ENCODE peak calls at places on chromosomes 3 and 15, in ten cellular contexts. Y is thoracic aorta, B is omental fat pad, S is breast epithelium, P is T-helper 2 cell, C is small intestine, I is NCI-H774, M is IMR-90, G is ELR, E is non-pigmented ciliary epithelial cell. K is an unnamed sample.

GRCh38 chr15:66738116-66738515 is 36.1 kb downstream of the SMAD6 start:
- DNase-seq in C (no peak), B (no peak), P (no peak), I (no peak), Y (no peak), M (no peak), G (no peak), S (no peak), E (no peak), K (no peak)

GRCh38 chr15:36612063-36612788 is 32.8 kb downstream of the CDIN1 start:
- DNase-seq in B (no peak), M (peak), C (peak), P (no peak), S (no peak), E (peak), I (no peak), Y (no peak), G (peak), K (no peak)

GRCh38 chr3:140091143-140091542 is 156.2 kb downstream of the CLSTN2 start:
- DNase-seq in B (no peak), Y (no peak), E (peak), S (no peak), P (no peak), M (no peak), I (no peak), G (no peak), C (no peak), K (peak)

GRCh38 chr3:46097691-46098241 is 70.5 kb upstream of the XCR1 start:
- DNase-seq in B (no peak), I (no peak), M (peak), S (no peak), C (peak), Y (no peak), G (peak), E (no peak), P (peak), K (no peak)

GRCh38 chr15:37973856-37974255 is 39.4 kb downstream of the TMCO5A start:
- DNase-seq in G (peak), P (no peak), I (no peak), Y (no peak), E (no peak), M (peak), S (no peak), C (no peak), B (no peak), K (no peak)

GRCh38 chr3:9928158-9928557 is 5.5 kb upstream of the CRELD1 start:
- DNase-seq in S (no peak), Y (no peak), P (no peak), M (no peak), G (no peak), C (no peak), E (no peak), I (no peak), B (no peak), K (no peak)

GRCh38 chr15:88747626-88748025 is 55.6 kb upstream of the ACAN start:
- DNase-seq in E (no peak), B (no peak), G (no peak), S (no peak), M (no peak), I (no peak), P (no peak), C (no peak), Y (no peak), K (no peak)

GRCh38 chr15:76196949-76197315 is 114.3 kb downstream of the ETFA start:
- DNase-seq in M (no peak), I (no peak), C (no peak), B (no peak), S (peak), P (no peak), E (no peak), G (no peak), Y (no peak), K (no peak)

GRCh38 chr3:66099541-66100065 is 60.9 kb upstream of the MAGI1 start:
- DNase-seq in M (no peak), S (no peak), E (no peak), I (no peak), Y (no peak), B (no peak), P (no peak), C (no peak), G (no peak), K (no peak)

GRCh38 chr3:196163687-196164493 is 47.3 kb downstream of the ZDHHC19 start:
- DNase-seq in Y (no peak), P (no peak), C (peak), I (no peak), E (no peak), S (no peak), B (no peak), G (no peak), M (no peak), K (no peak)

GRCh38 chr3:115691964-115692363 is 68.7 kb downstream of the GAP43 start:
- DNase-seq in E (no peak), G (no peak), S (no peak), C (no peak), M (no peak), I (no peak), Y (no peak), P (no peak), B (no peak), K (no peak)

GRCh38 chr15:67521770-67522568 is 1.0 kb downstream of the C15orf61 start:
- DNase-seq in Y (no peak), G (peak), I (no peak), E (no peak), C (peak), M (peak), B (no peak), S (no peak), P (peak), K (no peak)

GRCh38 chr3:157532529-157533297 is 29.5 kb upstream of the VEPH1 start:
- DNase-seq in P (peak), C (peak), Y (no peak), G (peak), B (no peak), E (peak), I (peak), S (no peak), M (peak), K (peak)

GRCh38 chr3:124770341-124771082 is 40.3 kb downstream of the UMPS start:
- DNase-seq in M (no peak), C (no peak), P (no peak), S (no peak), Y (no peak), E (no peak), G (no peak), I (no peak), B (no peak), K (no peak)

GRCh38 chr3:149936812-149937230 is 33.9 kb downstream of the PFN2 start:
- DNase-seq in I (peak), G (peak), B (no peak), P (peak), Y (no peak), E (no peak), M (peak), S (no peak), C (peak), K (peak)

GRCh38 chr3:65252266-65252665 is 564.5 kb upstream of the ADAMTS9 start:
- DNase-seq in C (no peak), Y (no peak), B (no peak), E (no peak), P (no peak), M (no peak), G (no peak), S (no peak), I (no peak), K (no peak)

GRCh38 chr15:67137951-67138935 is 72.8 kb downstream of the SMAD3 start:
- DNase-seq in P (no peak), I (no peak), S (no peak), M (peak), E (no peak), C (no peak), G (no peak), Y (no peak), B (no peak), K (no peak)

K was measured in smooth muscle cell of the brain vasculature.